ENCODE peak calls at places on chromosome 22, in five cellular contexts. W, R, I, U and K are unnamed samples. For H3K9me3, the result is how much of the 10 kb centered on the place peaks cover.

GRCh38 chr22:41021039-41021654 is 70.0 kb downstream of the RBX1 start:
- DNase-seq in I (no peak), W (no peak), R (peak), U (peak), K (no peak)

GRCh38 chr22:37457093-37457893 is 28.9 kb downstream of the MFNG start:
- DNase-seq in W (peak), I (peak), U (peak), R (peak), K (peak)

GRCh38 chr22:28142361-28142801 is 223.3 kb upstream of the PITPNB start:
- DNase-seq in U (no peak), I (peak), W (no peak), R (no peak), K (peak)

GRCh38 chr22:25736378-25737011 is 5.5 kb upstream of the MYO18B start:
- DNase-seq in U (no peak), I (no peak), W (no peak), R (no peak), K (no peak)

GRCh38 chr22:30326704-30327362 is at the start of gene TBC1D10A:
- DNase-seq in U (peak), W (peak), R (peak), I (peak), K (peak)

GRCh38 chr22:20217563-20217962 is 50.6 kb downstream of the RTN4R start:
- DNase-seq in R (no peak), I (no peak), U (no peak), W (no peak), K (no peak)

GRCh38 chr22:27991586-27992293 is 72.7 kb upstream of the PITPNB start:
- DNase-seq in I (no peak), W (no peak), U (no peak), R (no peak), K (peak)

GRCh38 chr22:42366815-42367581 is 65.2 kb downstream of the NFAM1 start:
- DNase-seq in R (no peak), W (no peak), I (no peak), U (no peak), K (no peak)

GRCh38 chr22:50695421-50696250 is 23.0 kb downstream of the SHANK3 start:
- DNase-seq in R (peak), U (no peak), W (no peak), I (no peak), K (no peak)

GRCh38 chr22:36149464-36149863 is 11.1 kb downstream of the APOL3 start:
- DNase-seq in R (no peak), U (no peak), I (no peak), W (no peak), K (no peak)

GRCh38 chr22:23400286-23400981 is 179.7 kb downstream of the IGLL1 start:
- DNase-seq in I (no peak), W (no peak), U (no peak), R (no peak), K (no peak)

GRCh38 chr22:24133187-24133965 is 47.9 kb upstream of the SUSD2 start:
- DNase-seq in R (no peak), I (no peak), U (no peak), W (peak), K (no peak)

GRCh38 chr22:38246692-38247091 is 26.1 kb downstream of the TMEM184B start:
- DNase-seq in U (no peak), I (no peak), R (no peak), W (no peak), K (no peak)

GRCh38 chr22:32752868-32753520 is 48.5 kb upstream of the TIMP3 start:
- DNase-seq in I (no peak), R (no peak), U (no peak), W (no peak), K (no peak)

GRCh38 chr22:40668611-40669390 is 10.5 kb upstream of the MCHR1 start:
- DNase-seq in W (peak), R (no peak), I (peak), U (no peak), K (no peak)

DNA sequence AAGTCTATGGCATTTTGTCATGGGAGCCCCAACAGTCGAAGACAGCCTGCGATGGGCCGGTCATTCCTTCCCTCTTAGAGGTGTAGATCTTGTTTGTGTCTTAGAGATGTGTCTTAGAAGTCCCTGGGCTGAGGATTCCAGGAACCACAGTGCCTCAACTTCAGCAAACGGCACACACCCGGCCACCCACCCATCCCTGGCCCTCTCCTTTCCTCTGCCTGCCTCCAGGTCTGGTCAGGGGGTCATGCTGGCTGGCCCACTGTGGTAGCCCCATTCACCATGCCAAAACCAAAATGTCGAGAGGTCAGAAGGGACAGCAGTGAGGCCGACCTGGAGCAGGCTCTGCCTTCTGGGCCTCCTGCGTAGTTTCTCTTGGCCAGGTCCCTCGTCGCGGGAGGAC is 857.9 kb downstream of the TBC1D22A start:
- DNase-seq in R (peak), U (no peak), W (no peak), I (no peak), K (no peak)
- H3K9me3 ChIP-seq in R (under half), U (under half), W (under half), I (under half), K (under half)

GRCh38 chr22:17578129-17578754 is 14.9 kb downstream of the SLC25A18 start:
- DNase-seq in W (no peak), R (no peak), I (peak), U (no peak), K (peak)

GRCh38 chr22:17581056-17581455 is 17.8 kb downstream of the SLC25A18 start:
- DNase-seq in U (no peak), W (no peak), I (no peak), R (no peak), K (no peak)

GRCh38 chr22:17581631-17582030 is 18.3 kb downstream of the SLC25A18 start:
- DNase-seq in R (no peak), U (no peak), I (no peak), W (no peak), K (no peak)

GRCh38 chr22:17579535-17579981 is 16.3 kb downstream of the SLC25A18 start:
- DNase-seq in R (no peak), U (no peak), I (no peak), W (no peak), K (no peak)

GRCh38 chr22:17580461-17581031 is 17.2 kb downstream of the SLC25A18 start:
- DNase-seq in I (no peak), W (no peak), R (no peak), U (no peak), K (no peak)
- H3K9me3 ChIP-seq in I (under half), W (under half), R (under half), U (under half), K (under half)

DNA sequence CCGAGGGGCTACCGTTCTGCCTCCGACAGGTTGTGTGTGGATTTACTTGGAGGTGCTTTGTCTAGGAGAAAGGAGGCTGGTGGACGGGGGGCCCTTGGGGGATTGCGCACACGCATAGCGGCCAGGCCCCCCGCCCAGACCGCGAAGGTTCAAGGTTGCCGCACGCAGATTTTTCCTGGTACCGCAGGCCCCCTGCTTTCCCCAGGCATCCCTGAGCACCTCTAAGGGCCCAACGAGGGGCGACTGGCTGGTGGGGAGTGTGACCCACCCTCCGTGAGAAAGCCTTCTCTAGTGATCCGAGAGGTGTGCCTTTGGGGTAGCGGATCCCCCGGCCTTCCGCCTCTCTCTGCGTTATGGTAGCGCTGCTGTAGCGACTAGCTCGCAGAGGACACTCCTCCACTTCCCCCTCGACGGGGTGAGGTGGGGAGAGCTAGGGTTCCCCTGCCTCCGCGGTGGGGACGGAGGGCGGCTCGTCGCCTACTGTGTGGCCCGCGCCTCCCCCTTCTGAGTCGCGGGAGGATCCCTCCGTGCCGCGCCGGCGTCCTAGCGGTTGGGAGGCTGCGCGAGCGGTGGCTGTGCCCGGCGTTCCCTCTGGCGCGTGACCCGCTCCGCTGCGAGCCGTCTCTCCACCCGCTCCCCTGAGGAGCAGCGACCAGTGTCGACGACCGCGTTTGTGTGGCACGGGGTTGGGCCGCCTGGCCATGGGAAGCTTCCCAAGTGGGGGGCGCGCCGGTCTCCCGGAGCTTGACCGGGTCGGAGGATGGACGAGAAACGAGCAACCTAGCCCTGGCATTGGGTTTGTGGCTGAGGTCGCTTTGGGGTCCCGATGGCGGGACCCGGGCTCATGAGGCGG is 3900.0 kb upstream of the OR11H1 start:
- DNase-seq in U (no peak), R (peak), I (no peak), W (no peak), K (no peak)
- H3K9me3 ChIP-seq in U (under half), R (half or more), I (under half), W (under half), K (under half)

DNA sequence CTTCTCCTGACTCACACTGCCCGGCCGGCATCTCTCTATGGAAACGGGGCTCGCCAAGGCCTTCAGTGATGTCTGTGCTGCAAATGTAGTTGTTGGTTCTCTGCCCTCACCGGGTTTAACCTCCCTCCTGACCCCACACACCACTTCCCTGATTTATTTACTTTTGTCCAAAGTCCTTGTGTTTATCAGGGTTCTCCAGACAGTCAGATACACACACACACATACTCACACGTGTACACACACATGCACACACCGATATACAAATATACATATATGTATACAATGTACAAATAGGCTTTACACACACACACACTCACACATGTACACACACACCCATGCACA is 647.0 kb downstream of the BRD1 start:
- DNase-seq in I (no peak), U (no peak), R (no peak), W (no peak), K (no peak)
- H3K9me3 ChIP-seq in I (under half), U (under half), R (under half), W (under half), K (under half)

GRCh38 chr22:45978275-45978713 is 1.3 kb upstream of the WNT7B start:
- DNase-seq in R (no peak), W (no peak), U (no peak), I (no peak), K (no peak)

GRCh38 chr22:45976351-45977002 is 485 bp downstream of the WNT7B start:
- DNase-seq in I (peak), W (no peak), R (no peak), U (no peak), K (no peak)

GRCh38 chr22:45975266-45976161 is 1.4 kb downstream of the WNT7B start:
- DNase-seq in I (peak), W (no peak), U (no peak), R (no peak), K (no peak)

GRCh38 chr22:45977003-45977395 is at the start of gene WNT7B:
- DNase-seq in R (no peak), W (peak), I (peak), U (no peak), K (no peak)

DNA sequence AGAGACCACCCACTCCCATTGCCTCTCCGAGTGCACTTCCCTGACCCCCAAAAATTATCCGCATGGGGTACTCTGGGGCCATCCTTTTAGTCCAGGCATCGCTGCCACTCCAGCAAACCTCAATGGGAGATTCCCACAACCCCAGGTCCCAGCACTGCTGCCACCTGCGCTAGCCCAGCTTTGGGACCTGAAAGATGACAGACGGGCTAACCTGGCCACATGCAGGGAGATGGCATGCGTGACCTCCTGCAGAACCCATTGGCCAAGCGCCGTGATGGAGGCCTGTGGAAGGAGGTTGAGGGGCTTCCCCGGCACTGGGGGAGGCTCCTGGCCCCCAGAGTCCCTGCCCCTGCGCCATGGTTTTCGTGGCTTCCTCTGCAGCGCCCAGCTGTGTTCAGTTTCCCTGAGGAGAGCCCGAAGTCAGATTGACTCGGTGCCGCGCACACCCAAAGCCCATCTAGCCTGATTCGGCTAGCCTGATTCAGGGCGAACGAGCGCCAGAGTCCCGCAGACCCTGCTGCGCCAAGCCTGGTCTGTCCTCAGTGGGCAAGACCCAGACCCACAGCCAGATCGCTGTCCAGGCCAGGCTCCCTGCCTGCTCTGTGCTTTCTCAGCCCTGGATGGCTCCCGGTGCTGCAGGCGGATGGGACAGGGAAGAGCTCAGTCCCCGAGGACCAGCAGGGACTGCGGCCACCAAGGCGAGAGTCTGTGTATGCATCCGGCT is 751 bp upstream of the WNT7B start:
- DNase-seq in W (peak), I (peak), R (no peak), U (no peak), K (no peak)
- H3K9me3 ChIP-seq in W (under half), I (under half), R (under half), U (under half), K (under half)

DNA sequence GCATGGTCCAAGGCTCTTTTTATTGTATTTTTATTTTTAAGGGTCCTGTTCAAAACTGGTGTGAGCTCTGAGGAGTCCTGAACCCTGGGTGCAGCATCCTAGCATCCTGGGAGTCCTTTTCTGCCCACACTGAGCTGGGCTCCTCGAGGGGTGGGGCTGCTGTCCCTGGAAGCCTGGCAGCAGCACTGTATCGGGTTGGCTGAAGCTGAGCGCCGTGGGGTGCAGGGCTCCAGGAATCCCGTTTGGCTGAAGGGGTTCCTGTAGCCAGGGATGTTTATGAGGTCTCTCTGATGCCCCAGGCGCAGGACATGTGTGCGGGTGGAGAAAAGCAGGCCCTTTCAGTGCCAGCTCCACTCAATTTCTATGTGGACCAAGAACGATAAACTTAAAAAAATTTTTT is 95.4 kb downstream of the MPPED1 start:
- DNase-seq in R (no peak), U (no peak), I (no peak), W (no peak), K (no peak)
- H3K9me3 ChIP-seq in R (under half), U (under half), I (under half), W (under half), K (under half)

GRCh38 chr22:26826431-26826935 is 169.1 kb downstream of the MIAT start:
- DNase-seq in R (no peak), I (no peak), U (no peak), W (no peak), K (no peak)
- H3K9me3 ChIP-seq in R (under half), I (under half), U (under half), W (under half), K (under half)

DNA sequence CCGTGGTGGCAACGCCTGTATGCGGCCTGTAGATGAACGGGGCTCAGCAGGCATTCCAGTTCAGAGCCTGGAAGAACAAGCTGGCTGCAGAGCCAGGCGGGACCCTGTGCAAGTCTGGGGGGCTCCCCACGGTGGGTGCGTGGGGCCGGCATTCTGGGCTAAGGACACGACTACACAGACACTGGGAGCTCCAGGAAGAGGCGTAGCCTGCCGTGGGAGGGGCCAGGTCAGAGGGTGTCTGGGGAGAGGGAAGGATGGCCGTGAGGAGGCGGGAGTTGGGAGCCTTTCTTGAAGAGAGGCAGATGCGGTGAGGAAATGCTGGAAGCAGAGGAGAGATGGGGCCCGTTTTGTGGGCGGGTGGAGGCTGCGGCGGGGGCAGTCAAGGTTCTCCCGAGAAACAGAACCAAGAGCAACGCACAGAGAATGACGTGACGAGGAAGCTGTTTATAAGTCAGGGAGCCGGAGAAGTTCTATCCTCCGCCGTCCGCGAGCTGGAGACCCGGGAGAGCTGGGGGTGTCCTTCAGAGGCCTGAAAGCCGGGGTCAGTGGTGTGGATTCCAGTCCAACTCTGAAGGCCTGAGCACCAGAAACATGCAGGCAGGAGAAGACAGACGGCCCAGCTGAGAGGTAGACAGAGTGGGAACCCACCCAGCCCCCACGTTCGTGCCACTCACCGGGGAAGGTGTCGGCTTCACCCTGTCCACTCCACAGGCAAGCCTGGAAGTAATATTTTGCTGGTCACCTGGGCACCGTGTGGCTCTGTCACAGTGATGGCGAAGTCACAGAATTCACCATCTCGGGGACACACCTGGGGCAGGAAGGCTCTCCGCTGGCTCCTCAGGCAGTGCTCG is 529.6 kb downstream of the BRD1 start:
- DNase-seq in I (no peak), W (no peak), U (no peak), R (peak), K (no peak)
- H3K9me3 ChIP-seq in I (under half), W (under half), U (under half), R (under half), K (under half)